ENCODE peak calls at places on chromosome 16, in ten cellular contexts. Z is activated B cell treated with CpG ODN at 0.5 μM for 24 hours, S is B cell, Y is GM23338, P is colonic mucosa, B is spleen, X is GM10248, G is natural killer cell, U is PC-9, J is esophagus muscularis mucosa. C is an unnamed sample.

GRCh38 chr16:30185683-30186421 is 2.5 kb downstream of the CORO1A start:
- DNase-seq in Z (peak), B (peak), P (peak), X (peak), U (no peak), J (peak), G (peak), S (peak), Y (peak), C (no peak)

GRCh38 chr16:87076950-87077749 is 240.0 kb downstream of the C16orf95 start:
- DNase-seq in B (peak), U (peak), J (no peak), G (peak), Z (no peak), P (peak), Y (peak), S (no peak), X (peak), C (peak)

GRCh38 chr16:46607529-46607928 is 13.7 kb downstream of the SHCBP1 start:
- DNase-seq in S (no peak), G (no peak), P (no peak), J (no peak), X (no peak), Z (no peak), Y (peak), B (no peak), U (no peak), C (no peak)

GRCh38 chr16:138049-138417 is 440 bp downstream of the NPRL3 start:
- DNase-seq in J (no peak), Z (peak), Y (peak), G (peak), U (peak), B (peak), X (peak), P (no peak), S (no peak), C (peak)

GRCh38 chr16:19804538-19805323 is 79.9 kb downstream of the GPRC5B start:
- DNase-seq in S (no peak), Y (peak), U (peak), Z (no peak), B (no peak), X (no peak), G (no peak), P (peak), J (no peak), C (peak)

GRCh38 chr16:56603589-56603988 is 4.8 kb upstream of the MT2A start:
- DNase-seq in Z (no peak), G (no peak), S (no peak), J (no peak), B (no peak), U (no peak), Y (peak), X (no peak), P (peak), C (no peak)

GRCh38 chr16:75197522-75198134 is 9.3 kb downstream of the CTRB2 start:
- DNase-seq in Y (peak), G (no peak), B (peak), P (no peak), U (no peak), J (no peak), S (no peak), Z (no peak), X (no peak), C (no peak)

GRCh38 chr16:1771072-1771863 is at the start of gene NME3:
- DNase-seq in P (peak), Y (peak), G (peak), B (peak), Z (peak), U (peak), J (peak), X (peak), S (peak), C (no peak)

GRCh38 chr16:28193530-28194423 is 18.0 kb downstream of the XPO6 start:
- DNase-seq in B (no peak), J (no peak), Y (no peak), Z (no peak), G (no peak), S (no peak), X (no peak), P (no peak), U (peak), C (no peak)

GRCh38 chr16:28494141-28494851 is at the start of gene APOBR:
- DNase-seq in G (peak), S (peak), B (peak), U (no peak), J (peak), Z (peak), Y (no peak), P (peak), X (peak), C (no peak)

GRCh38 chr16:9192746-9193145 is 101.3 kb downstream of the HAPSTR1 start:
- DNase-seq in S (no peak), U (no peak), B (no peak), Y (no peak), J (no peak), Z (no peak), P (no peak), X (no peak), G (no peak), C (no peak)

GRCh38 chr16:14050297-14051027 is 20.7 kb upstream of the MRTFB start:
- DNase-seq in J (no peak), G (no peak), B (no peak), X (no peak), P (no peak), S (no peak), Z (no peak), Y (peak), U (peak), C (no peak)

GRCh38 chr16:8798174-8798527 is 512 bp downstream of the PMM2 start:
- DNase-seq in Y (no peak), X (no peak), Z (no peak), U (no peak), J (no peak), P (no peak), S (no peak), G (no peak), B (no peak), C (no peak)

GRCh38 chr16:9072806-9073341 is 18.6 kb upstream of the HAPSTR1 start:
- DNase-seq in P (no peak), Y (no peak), U (peak), S (no peak), G (no peak), B (no peak), J (no peak), Z (no peak), X (no peak), C (no peak)

GRCh38 chr16:89241187-89242003 is 23.9 kb downstream of the ZNF778 start:
- DNase-seq in G (peak), B (peak), P (peak), X (peak), S (peak), Z (peak), Y (peak), U (peak), J (no peak), C (no peak)

GRCh38 chr16:69703638-69704037 is 22.7 kb downstream of the NQO1 start:
- DNase-seq in G (no peak), X (no peak), B (no peak), J (no peak), P (no peak), U (no peak), Y (no peak), Z (no peak), S (no peak), C (no peak)

GRCh38 chr16:8070501-8070900 is 519.8 kb downstream of the TMEM114 start:
- DNase-seq in J (no peak), U (no peak), X (no peak), B (no peak), G (no peak), P (no peak), S (no peak), Y (no peak), Z (no peak), C (no peak)

GRCh38 chr16:1145383-1146100 is 7.4 kb upstream of the CACNA1H start:
- DNase-seq in Y (no peak), S (no peak), B (no peak), Z (no peak), P (no peak), X (no peak), U (no peak), G (no peak), J (no peak), C (no peak)

GRCh38 chr16:84277244-84277823 is 17.3 kb upstream of the WFDC1 start:
- DNase-seq in U (peak), B (peak), Z (peak), X (peak), P (peak), G (peak), J (no peak), S (peak), Y (peak), C (peak)

DNA sequence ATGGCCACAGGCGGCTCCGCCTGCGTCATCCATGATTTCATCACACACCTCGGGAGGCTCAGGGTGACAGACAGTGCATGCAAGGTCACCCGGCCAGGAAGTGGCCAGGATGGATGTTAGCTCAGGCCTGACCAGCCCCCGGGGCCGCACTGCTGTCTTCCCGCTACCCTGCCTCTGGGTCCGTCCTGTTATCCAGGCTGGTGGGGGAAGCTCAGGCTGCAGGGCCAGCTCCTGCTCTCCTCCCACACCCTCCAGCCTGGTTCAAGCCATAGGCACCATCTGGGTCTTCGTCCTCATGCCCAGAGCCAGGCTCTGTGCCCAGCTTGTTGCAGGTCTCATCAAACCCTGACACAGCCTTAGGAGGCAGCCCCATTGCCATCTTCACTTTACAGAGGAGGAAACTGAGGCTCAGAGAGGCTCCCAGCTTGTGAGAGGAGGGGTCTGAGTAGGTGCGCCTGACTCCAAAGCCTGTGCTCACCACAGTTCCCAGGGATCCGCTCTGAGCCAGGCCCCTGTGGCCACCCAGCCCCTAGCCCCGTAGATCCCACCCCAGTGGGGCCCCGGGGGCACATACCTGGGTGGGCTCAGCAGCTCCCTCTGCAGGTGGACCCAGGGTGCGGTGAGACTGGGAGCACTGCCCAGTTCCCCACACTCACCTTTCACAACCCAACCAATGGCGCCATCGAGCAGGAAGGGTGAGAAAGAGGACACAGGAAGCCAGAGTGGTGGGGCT is 414 bp upstream of the ADGRG3 start:
- DNase-seq in B (peak), U (no peak), Z (no peak), J (no peak), G (peak), X (no peak), S (no peak), Y (peak), P (no peak), C (no peak)
- TF ChIP-seq CTCF in B (peak), U (peak), Z (no peak), J (no peak), G (no peak), X (no peak), S (no peak), Y (peak), P (no peak), C (peak)

GRCh38 chr16:66809765-66810164 is 8.4 kb upstream of the TERB1 start:
- DNase-seq in Z (no peak), G (no peak), J (no peak), Y (no peak), U (no peak), X (no peak), P (no peak), B (no peak), S (no peak), C (no peak)

GRCh38 chr16:66811043-66811442 is 9.7 kb upstream of the TERB1 start:
- DNase-seq in X (no peak), Z (no peak), U (no peak), J (no peak), P (no peak), G (no peak), B (no peak), S (no peak), Y (no peak), C (no peak)

GRCh38 chr16:66814734-66815133 is 13.3 kb upstream of the TERB1 start:
- DNase-seq in P (no peak), G (no peak), U (no peak), X (no peak), S (no peak), J (no peak), B (no peak), Y (no peak), Z (no peak), C (no peak)

GRCh38 chr16:66810391-66810790 is 9.0 kb upstream of the TERB1 start:
- DNase-seq in Y (no peak), J (no peak), B (no peak), U (no peak), Z (no peak), S (no peak), X (no peak), G (no peak), P (no peak), C (no peak)
- TF ChIP-seq CTCF in Y (no peak), J (no peak), B (no peak), U (no peak), Z (no peak), S (no peak), X (no peak), G (no peak), P (no peak), C (no peak)

GRCh38 chr16:48447940-48448536 is 62.8 kb upstream of the SIAH1 start:
- DNase-seq in P (peak), G (no peak), Y (no peak), B (no peak), Z (no peak), J (peak), S (no peak), U (no peak), X (no peak), C (no peak)
- TF ChIP-seq CTCF in P (no peak), G (no peak), Y (no peak), B (no peak), Z (no peak), J (no peak), S (no peak), U (no peak), X (no peak), C (no peak)

GRCh38 chr16:3094289-3095027 is 4.6 kb downstream of the ZSCAN10 start:
- DNase-seq in X (peak), J (no peak), G (no peak), U (peak), Y (peak), S (no peak), P (peak), Z (no peak), B (peak), C (no peak)
- TF ChIP-seq CTCF in X (peak), J (peak), G (peak), U (peak), Y (peak), S (peak), P (peak), Z (no peak), B (no peak), C (peak)

GRCh38 chr16:81450783-81451491 is 6.3 kb downstream of the CMIP start:
- DNase-seq in Y (no peak), J (no peak), G (no peak), Z (no peak), X (no peak), B (no peak), P (no peak), U (no peak), S (no peak), C (no peak)
- TF ChIP-seq CTCF in Y (no peak), J (no peak), G (no peak), Z (no peak), X (no peak), B (no peak), P (no peak), U (no peak), S (no peak), C (peak)

DNA sequence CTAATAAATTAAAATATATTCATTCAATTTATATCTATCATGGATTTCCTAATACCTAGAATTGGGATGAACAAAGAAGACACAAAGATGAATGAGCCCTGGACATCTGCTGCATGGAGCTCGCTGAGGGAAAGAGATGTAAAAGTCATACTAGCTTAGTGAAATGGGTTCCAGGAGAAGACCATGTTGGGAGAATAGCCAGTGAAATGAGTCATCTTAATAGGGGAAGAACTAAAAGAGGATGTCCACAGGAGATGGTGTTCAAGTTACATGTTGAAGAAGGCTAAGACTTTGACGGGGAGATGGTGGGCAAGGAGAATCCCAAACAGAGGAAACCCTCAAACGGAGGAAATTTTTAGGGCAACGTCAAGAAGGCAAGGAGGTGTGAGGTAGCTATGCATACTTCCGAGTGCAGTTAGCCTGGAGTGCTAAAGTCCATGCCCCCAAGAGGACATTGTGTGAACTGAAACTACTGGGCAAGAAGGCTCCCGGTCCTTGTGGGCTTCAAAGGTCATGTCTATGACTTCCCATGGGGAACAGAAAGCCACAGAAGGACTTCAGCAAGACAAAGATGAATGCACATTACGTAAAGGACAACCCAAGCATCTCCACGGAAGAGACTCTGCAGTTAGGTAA is 220.5 kb upstream of the CDH11 start:
- DNase-seq in B (no peak), Y (peak), X (no peak), U (no peak), S (no peak), P (no peak), Z (no peak), J (no peak), G (no peak), C (no peak)
- TF ChIP-seq CTCF in B (no peak), Y (peak), X (no peak), U (no peak), S (no peak), P (no peak), Z (no peak), J (no peak), G (no peak), C (peak)

GRCh38 chr16:74031551-74031950 is 265.1 kb upstream of the PSMD7 start:
- DNase-seq in S (no peak), X (no peak), B (no peak), J (no peak), Y (no peak), G (no peak), P (no peak), Z (no peak), U (no peak), C (no peak)

GRCh38 chr16:74034862-74035261 is 261.8 kb upstream of the PSMD7 start:
- DNase-seq in X (peak), P (peak), U (no peak), J (no peak), Z (no peak), B (no peak), Y (peak), S (no peak), G (no peak), C (no peak)

GRCh38 chr16:74030000-74030399 is 266.6 kb upstream of the PSMD7 start:
- DNase-seq in J (no peak), U (no peak), Y (no peak), P (peak), Z (no peak), G (no peak), B (no peak), S (no peak), X (no peak), C (no peak)

GRCh38 chr16:74035816-74036215 is 260.8 kb upstream of the PSMD7 start:
- DNase-seq in Y (peak), P (no peak), Z (no peak), X (peak), B (no peak), J (no peak), S (no peak), G (no peak), U (no peak), C (no peak)
- TF ChIP-seq CTCF in Y (peak), P (no peak), Z (no peak), X (no peak), B (no peak), J (peak), S (no peak), G (no peak), U (no peak), C (peak)

GRCh38 chr16:82641336-82641984 is 14.7 kb downstream of the CDH13 start:
- DNase-seq in Y (no peak), S (no peak), G (no peak), Z (no peak), B (no peak), J (no peak), P (no peak), U (no peak), X (no peak), C (no peak)
- TF ChIP-seq CTCF in Y (no peak), S (no peak), G (no peak), Z (no peak), B (no peak), J (peak), P (no peak), U (no peak), X (peak), C (no peak)